ENCODE peak calls at places on chromosomes 3 and 15, in eight cellular contexts. One of them, this sample, is unnamed. For H3K4me1, the result is how much of the 10 kb centered on the place peaks cover.

GRCh38 chr3:8964436-8965370 is 1.4 kb upstream of the RAD18 start:
- DNase-seq in GM23248: peak
- DNase-seq in HCT116: peak
- DNase-seq in PC-3: peak
- DNase-seq in suprapubic skin: no peak
- DNase-seq in K562: no peak
- DNase-seq in CD8-positive, alpha-beta T cell: no peak
- DNase-seq in thoracic aorta: no peak
- DNase-seq in this sample: no peak

GRCh38 chr3:25820372-25820771 is 30.5 kb downstream of the OXSM start:
- DNase-seq in GM23248: peak
- DNase-seq in HCT116: no peak
- DNase-seq in PC-3: peak
- DNase-seq in suprapubic skin: no peak
- DNase-seq in K562: peak
- DNase-seq in CD8-positive, alpha-beta T cell: no peak
- DNase-seq in thoracic aorta: no peak
- DNase-seq in this sample: peak

GRCh38 chr3:65996605-65997004 is 42.1 kb downstream of the MAGI1 start:
- DNase-seq in GM23248: no peak
- DNase-seq in HCT116: peak
- DNase-seq in PC-3: peak
- DNase-seq in suprapubic skin: no peak
- DNase-seq in K562: no peak
- DNase-seq in CD8-positive, alpha-beta T cell: no peak
- DNase-seq in thoracic aorta: no peak
- DNase-seq in this sample: no peak

GRCh38 chr3:182133752-182134151 is 422.0 kb downstream of the SOX2 start:
- DNase-seq in GM23248: no peak
- DNase-seq in HCT116: no peak
- DNase-seq in PC-3: no peak
- DNase-seq in suprapubic skin: no peak
- DNase-seq in K562: no peak
- DNase-seq in CD8-positive, alpha-beta T cell: no peak
- DNase-seq in thoracic aorta: no peak
- DNase-seq in this sample: no peak

GRCh38 chr3:23685484-23686258 is 120.1 kb upstream of the UBE2E1 start:
- DNase-seq in GM23248: peak
- DNase-seq in HCT116: peak
- DNase-seq in PC-3: peak
- DNase-seq in suprapubic skin: no peak
- DNase-seq in K562: peak
- DNase-seq in CD8-positive, alpha-beta T cell: no peak
- DNase-seq in thoracic aorta: peak
- DNase-seq in this sample: no peak

GRCh38 chr15:74340139-74340538 is 27.3 kb downstream of the CYP11A1 start:
- DNase-seq in GM23248: peak
- DNase-seq in HCT116: no peak
- DNase-seq in PC-3: peak
- DNase-seq in suprapubic skin: no peak
- DNase-seq in K562: no peak
- DNase-seq in CD8-positive, alpha-beta T cell: no peak
- DNase-seq in thoracic aorta: no peak
- DNase-seq in this sample: no peak

GRCh38 chr3:62587169-62587568 is 213.8 kb upstream of the FEZF2 start:
- DNase-seq in GM23248: peak
- DNase-seq in HCT116: no peak
- DNase-seq in PC-3: peak
- DNase-seq in suprapubic skin: no peak
- DNase-seq in K562: no peak
- DNase-seq in CD8-positive, alpha-beta T cell: no peak
- DNase-seq in thoracic aorta: no peak
- DNase-seq in this sample: no peak

GRCh38 chr3:33749546-33750215 is 31.6 kb upstream of the CLASP2 start:
- DNase-seq in GM23248: peak
- DNase-seq in HCT116: no peak
- DNase-seq in PC-3: peak
- DNase-seq in suprapubic skin: no peak
- DNase-seq in K562: no peak
- DNase-seq in CD8-positive, alpha-beta T cell: no peak
- DNase-seq in thoracic aorta: no peak
- DNase-seq in this sample: no peak

GRCh38 chr15:60328852-60329443 is 68.8 kb downstream of the ANXA2 start:
- DNase-seq in GM23248: peak
- DNase-seq in HCT116: no peak
- DNase-seq in PC-3: peak
- DNase-seq in suprapubic skin: no peak
- DNase-seq in K562: peak
- DNase-seq in CD8-positive, alpha-beta T cell: peak
- DNase-seq in thoracic aorta: no peak
- DNase-seq in this sample: no peak

GRCh38 chr3:100425321-100425720 is 24.0 kb downstream of the LNP1 start:
- DNase-seq in GM23248: no peak
- DNase-seq in HCT116: no peak
- DNase-seq in PC-3: peak
- DNase-seq in suprapubic skin: no peak
- DNase-seq in K562: peak
- DNase-seq in CD8-positive, alpha-beta T cell: no peak
- DNase-seq in thoracic aorta: no peak
- DNase-seq in this sample: no peak

GRCh38 chr3:112654492-112654891 is 13.5 kb upstream of the CCDC80 start:
- DNase-seq in GM23248: peak
- DNase-seq in HCT116: no peak
- DNase-seq in PC-3: peak
- DNase-seq in suprapubic skin: no peak
- DNase-seq in K562: no peak
- DNase-seq in CD8-positive, alpha-beta T cell: no peak
- DNase-seq in thoracic aorta: no peak
- DNase-seq in this sample: no peak

GRCh38 chr3:120764206-120764605 is 21.7 kb downstream of the GTF2E1 start:
- DNase-seq in GM23248: no peak
- DNase-seq in HCT116: no peak
- DNase-seq in PC-3: no peak
- DNase-seq in suprapubic skin: no peak
- DNase-seq in K562: no peak
- DNase-seq in CD8-positive, alpha-beta T cell: no peak
- DNase-seq in thoracic aorta: no peak
- DNase-seq in this sample: no peak

GRCh38 chr3:168952551-168952950 is 711.0 kb downstream of the MECOM start:
- DNase-seq in GM23248: peak
- DNase-seq in HCT116: peak
- DNase-seq in PC-3: peak
- DNase-seq in suprapubic skin: no peak
- DNase-seq in K562: no peak
- DNase-seq in CD8-positive, alpha-beta T cell: no peak
- DNase-seq in thoracic aorta: no peak
- DNase-seq in this sample: no peak

GRCh38 chr3:105686324-105686897 is 182.4 kb downstream of the CBLB start:
- DNase-seq in GM23248: peak
- DNase-seq in HCT116: peak
- DNase-seq in PC-3: peak
- DNase-seq in suprapubic skin: no peak
- DNase-seq in K562: peak
- DNase-seq in CD8-positive, alpha-beta T cell: no peak
- DNase-seq in thoracic aorta: no peak
- DNase-seq in this sample: no peak

GRCh38 chr3:62032738-62033137 is 340.6 kb downstream of the FEZF2 start:
- DNase-seq in GM23248: no peak
- DNase-seq in HCT116: no peak
- DNase-seq in PC-3: no peak
- DNase-seq in suprapubic skin: no peak
- DNase-seq in K562: no peak
- DNase-seq in CD8-positive, alpha-beta T cell: no peak
- DNase-seq in thoracic aorta: no peak
- DNase-seq in this sample: no peak

GRCh38 chr3:34837848-34838741 is 801.2 kb upstream of the ARPP21 start:
- DNase-seq in GM23248: no peak
- DNase-seq in HCT116: no peak
- DNase-seq in PC-3: no peak
- DNase-seq in suprapubic skin: no peak
- DNase-seq in K562: no peak
- DNase-seq in CD8-positive, alpha-beta T cell: no peak
- DNase-seq in thoracic aorta: no peak
- DNase-seq in this sample: no peak

GRCh38 chr15:43433160-43433559 is 59.8 kb downstream of the TP53BP1 start:
- DNase-seq in GM23248: peak
- DNase-seq in HCT116: no peak
- DNase-seq in PC-3: no peak
- DNase-seq in suprapubic skin: no peak
- DNase-seq in K562: no peak
- DNase-seq in CD8-positive, alpha-beta T cell: no peak
- DNase-seq in thoracic aorta: no peak
- DNase-seq in this sample: no peak

GRCh38 chr3:148625145-148625736 is 72.5 kb upstream of the AGTR1 start:
- DNase-seq in GM23248: no peak
- DNase-seq in HCT116: no peak
- DNase-seq in PC-3: peak
- DNase-seq in suprapubic skin: no peak
- DNase-seq in K562: no peak
- DNase-seq in CD8-positive, alpha-beta T cell: no peak
- DNase-seq in thoracic aorta: no peak
- DNase-seq in this sample: no peak

GRCh38 chr15:64070965-64071851 is 22.4 kb downstream of the CIAO2A start:
- DNase-seq in GM23248: peak
- DNase-seq in HCT116: no peak
- DNase-seq in PC-3: peak
- DNase-seq in suprapubic skin: no peak
- DNase-seq in K562: peak
- DNase-seq in CD8-positive, alpha-beta T cell: no peak
- DNase-seq in thoracic aorta: peak
- DNase-seq in this sample: no peak

GRCh38 chr15:66747866-66748265 is 45.8 kb downstream of the SMAD6 start:
- DNase-seq in GM23248: no peak
- DNase-seq in HCT116: no peak
- DNase-seq in PC-3: no peak
- DNase-seq in suprapubic skin: no peak
- DNase-seq in K562: no peak
- DNase-seq in CD8-positive, alpha-beta T cell: no peak
- DNase-seq in thoracic aorta: no peak
- DNase-seq in this sample: no peak
- H3K4me1 ChIP-seq in GM23248: half or more
- H3K4me1 ChIP-seq in HCT116: half or more
- H3K4me1 ChIP-seq in PC-3: half or more
- H3K4me1 ChIP-seq in suprapubic skin: under half
- H3K4me1 ChIP-seq in K562: under half
- H3K4me1 ChIP-seq in CD8-positive, alpha-beta T cell: under half
- H3K4me1 ChIP-seq in thoracic aorta: under half
- H3K4me1 ChIP-seq in this sample: under half

GRCh38 chr3:12944849-12945248 is 103.5 kb upstream of the RPL32 start:
- DNase-seq in GM23248: no peak
- DNase-seq in HCT116: no peak
- DNase-seq in PC-3: no peak
- DNase-seq in suprapubic skin: no peak
- DNase-seq in K562: no peak
- DNase-seq in CD8-positive, alpha-beta T cell: no peak
- DNase-seq in thoracic aorta: no peak
- DNase-seq in this sample: no peak
- H3K4me1 ChIP-seq in GM23248: under half
- H3K4me1 ChIP-seq in HCT116: under half
- H3K4me1 ChIP-seq in PC-3: under half
- H3K4me1 ChIP-seq in suprapubic skin: half or more
- H3K4me1 ChIP-seq in K562: half or more
- H3K4me1 ChIP-seq in CD8-positive, alpha-beta T cell: under half
- H3K4me1 ChIP-seq in thoracic aorta: half or more
- H3K4me1 ChIP-seq in this sample: under half

DNA sequence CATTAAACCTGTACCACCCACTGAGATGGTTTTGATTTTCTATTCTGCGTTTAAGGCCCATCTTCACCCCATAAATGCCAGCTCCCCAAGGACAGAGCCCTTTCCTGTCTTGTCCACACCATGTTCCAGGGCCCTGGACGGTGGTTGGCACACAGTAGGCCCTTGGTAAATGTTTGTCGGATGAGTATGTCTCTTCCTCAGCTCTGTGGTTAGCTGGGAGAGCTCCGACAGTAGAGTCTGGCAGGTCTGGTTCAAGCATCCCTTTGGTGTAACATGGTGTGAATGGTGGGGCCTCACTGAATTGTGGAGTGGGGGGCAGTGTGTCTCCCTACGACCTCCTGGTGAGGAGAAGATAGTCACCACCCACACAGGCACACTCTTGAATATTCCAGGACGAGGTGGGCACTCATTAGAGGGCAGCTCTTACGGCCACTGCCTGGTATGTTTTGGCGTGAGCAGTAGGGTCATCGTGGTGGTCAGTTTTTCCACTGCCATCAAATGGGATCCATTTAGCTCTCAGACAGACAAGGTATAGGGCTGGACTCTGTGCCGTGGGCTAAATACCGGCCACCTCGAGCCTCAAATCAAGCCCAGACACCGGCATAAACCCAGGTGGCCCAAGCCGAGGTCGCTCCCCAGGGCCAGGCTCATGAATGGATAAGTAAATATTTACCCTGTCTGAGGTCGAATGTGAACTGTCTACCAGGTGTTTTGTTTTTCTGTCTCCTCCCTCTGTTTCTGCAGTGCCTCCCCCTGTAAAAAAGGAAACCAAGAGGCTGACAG is 61.3 kb downstream of the SMAD3 start:
- DNase-seq in GM23248: peak
- DNase-seq in HCT116: no peak
- DNase-seq in PC-3: peak
- DNase-seq in suprapubic skin: no peak
- DNase-seq in K562: no peak
- DNase-seq in CD8-positive, alpha-beta T cell: no peak
- DNase-seq in thoracic aorta: no peak
- DNase-seq in this sample: no peak
- H3K4me1 ChIP-seq in GM23248: half or more
- H3K4me1 ChIP-seq in HCT116: half or more
- H3K4me1 ChIP-seq in PC-3: half or more
- H3K4me1 ChIP-seq in suprapubic skin: half or more
- H3K4me1 ChIP-seq in K562: under half
- H3K4me1 ChIP-seq in CD8-positive, alpha-beta T cell: under half
- H3K4me1 ChIP-seq in thoracic aorta: under half
- H3K4me1 ChIP-seq in this sample: under half

GRCh38 chr15:58465070-58465469 is 33.3 kb downstream of the LIPC start:
- DNase-seq in GM23248: no peak
- DNase-seq in HCT116: no peak
- DNase-seq in PC-3: no peak
- DNase-seq in suprapubic skin: no peak
- DNase-seq in K562: no peak
- DNase-seq in CD8-positive, alpha-beta T cell: no peak
- DNase-seq in thoracic aorta: no peak
- DNase-seq in this sample: no peak

GRCh38 chr15:58460872-58461271 is 29.1 kb downstream of the LIPC start:
- DNase-seq in GM23248: no peak
- DNase-seq in HCT116: no peak
- DNase-seq in PC-3: no peak
- DNase-seq in suprapubic skin: no peak
- DNase-seq in K562: no peak
- DNase-seq in CD8-positive, alpha-beta T cell: no peak
- DNase-seq in thoracic aorta: no peak
- DNase-seq in this sample: no peak

GRCh38 chr15:58463815-58464697 is 32.3 kb downstream of the LIPC start:
- DNase-seq in GM23248: peak
- DNase-seq in HCT116: no peak
- DNase-seq in PC-3: peak
- DNase-seq in suprapubic skin: no peak
- DNase-seq in K562: no peak
- DNase-seq in CD8-positive, alpha-beta T cell: no peak
- DNase-seq in thoracic aorta: no peak
- DNase-seq in this sample: no peak

GRCh38 chr15:58462547-58462946 is 30.8 kb downstream of the LIPC start:
- DNase-seq in GM23248: no peak
- DNase-seq in HCT116: no peak
- DNase-seq in PC-3: peak
- DNase-seq in suprapubic skin: no peak
- DNase-seq in K562: no peak
- DNase-seq in CD8-positive, alpha-beta T cell: no peak
- DNase-seq in thoracic aorta: no peak
- DNase-seq in this sample: no peak

GRCh38 chr15:58462973-58463663 is 31.3 kb downstream of the LIPC start:
- DNase-seq in GM23248: no peak
- DNase-seq in HCT116: no peak
- DNase-seq in PC-3: no peak
- DNase-seq in suprapubic skin: no peak
- DNase-seq in K562: no peak
- DNase-seq in CD8-positive, alpha-beta T cell: no peak
- DNase-seq in thoracic aorta: no peak
- DNase-seq in this sample: no peak
- H3K4me1 ChIP-seq in GM23248: under half
- H3K4me1 ChIP-seq in HCT116: under half
- H3K4me1 ChIP-seq in PC-3: under half
- H3K4me1 ChIP-seq in suprapubic skin: under half
- H3K4me1 ChIP-seq in K562: under half
- H3K4me1 ChIP-seq in CD8-positive, alpha-beta T cell: under half
- H3K4me1 ChIP-seq in thoracic aorta: under half
- H3K4me1 ChIP-seq in this sample: under half

This sample was measured in iPS DF 6.9.